ENCODE peak calls at places on chromosomes 3 and 15, in seven cellular contexts. One of them, this sample, is unnamed.

GRCh38 chr3:8734908-8735307 is 1.3 kb downstream of the CAV3 start:
- DNase-seq in glutamatergic neuron: no peak
- DNase-seq in Calu3: no peak
- DNase-seq in lower leg skin: no peak
- DNase-seq in pancreas: no peak
- DNase-seq in SK-N-SH: no peak
- DNase-seq in ovary: no peak
- DNase-seq in this sample: no peak

GRCh38 chr3:136050250-136050649 is 84.7 kb downstream of the PPP2R3A start:
- DNase-seq in Calu3: no peak
- DNase-seq in ovary: no peak
- DNase-seq in SK-N-SH: no peak
- DNase-seq in pancreas: no peak
- DNase-seq in lower leg skin: no peak
- DNase-seq in glutamatergic neuron: no peak
- DNase-seq in this sample: no peak

GRCh38 chr3:169604568-169604967 is 58.9 kb downstream of the MECOM start:
- DNase-seq in ovary: no peak
- DNase-seq in lower leg skin: no peak
- DNase-seq in SK-N-SH: no peak
- DNase-seq in glutamatergic neuron: no peak
- DNase-seq in Calu3: peak
- DNase-seq in pancreas: no peak
- DNase-seq in this sample: no peak

GRCh38 chr3:66472313-66473134 is 28.3 kb downstream of the LRIG1 start:
- DNase-seq in ovary: no peak
- DNase-seq in Calu3: no peak
- DNase-seq in SK-N-SH: no peak
- DNase-seq in pancreas: no peak
- DNase-seq in lower leg skin: no peak
- DNase-seq in glutamatergic neuron: no peak
- DNase-seq in this sample: no peak

GRCh38 chr3:13028010-13028821 is 45.0 kb downstream of the IQSEC1 start:
- DNase-seq in lower leg skin: no peak
- DNase-seq in SK-N-SH: peak
- DNase-seq in glutamatergic neuron: peak
- DNase-seq in pancreas: no peak
- DNase-seq in Calu3: no peak
- DNase-seq in ovary: no peak
- DNase-seq in this sample: no peak

GRCh38 chr15:73389971-73390544 is 21.3 kb upstream of the HCN4 start:
- DNase-seq in lower leg skin: no peak
- DNase-seq in pancreas: no peak
- DNase-seq in Calu3: no peak
- DNase-seq in ovary: no peak
- DNase-seq in SK-N-SH: no peak
- DNase-seq in glutamatergic neuron: no peak
- DNase-seq in this sample: no peak

GRCh38 chr3:179666436-179667035 is 13.7 kb downstream of the USP13 start:
- DNase-seq in ovary: peak
- DNase-seq in glutamatergic neuron: peak
- DNase-seq in SK-N-SH: peak
- DNase-seq in pancreas: peak
- DNase-seq in Calu3: no peak
- DNase-seq in lower leg skin: no peak
- DNase-seq in this sample: peak

GRCh38 chr3:72187131-72187530 is 402.2 kb upstream of the PROK2 start:
- DNase-seq in glutamatergic neuron: no peak
- DNase-seq in Calu3: no peak
- DNase-seq in ovary: no peak
- DNase-seq in pancreas: no peak
- DNase-seq in SK-N-SH: no peak
- DNase-seq in lower leg skin: no peak
- DNase-seq in this sample: no peak

GRCh38 chr3:73432021-73432722 is 192.6 kb downstream of the PDZRN3 start:
- DNase-seq in lower leg skin: no peak
- DNase-seq in SK-N-SH: peak
- DNase-seq in Calu3: peak
- DNase-seq in pancreas: no peak
- DNase-seq in ovary: no peak
- DNase-seq in glutamatergic neuron: no peak
- DNase-seq in this sample: peak

GRCh38 chr3:61094608-61095007 is 156.6 kb downstream of the FHIT start:
- DNase-seq in SK-N-SH: no peak
- DNase-seq in Calu3: no peak
- DNase-seq in glutamatergic neuron: no peak
- DNase-seq in pancreas: no peak
- DNase-seq in ovary: no peak
- DNase-seq in lower leg skin: no peak
- DNase-seq in this sample: no peak

GRCh38 chr15:74405823-74406222 is 27.9 kb downstream of the SEMA7A start:
- DNase-seq in glutamatergic neuron: no peak
- DNase-seq in ovary: peak
- DNase-seq in Calu3: no peak
- DNase-seq in lower leg skin: no peak
- DNase-seq in pancreas: no peak
- DNase-seq in SK-N-SH: no peak
- DNase-seq in this sample: no peak

GRCh38 chr3:12148183-12148940 is 10.3 kb downstream of the TIMP4 start:
- DNase-seq in pancreas: no peak
- DNase-seq in ovary: no peak
- DNase-seq in glutamatergic neuron: no peak
- DNase-seq in Calu3: no peak
- DNase-seq in lower leg skin: peak
- DNase-seq in SK-N-SH: peak
- DNase-seq in this sample: no peak

GRCh38 chr3:40602778-40603385 is 78.1 kb downstream of the ZNF621 start:
- DNase-seq in ovary: no peak
- DNase-seq in Calu3: no peak
- DNase-seq in pancreas: no peak
- DNase-seq in SK-N-SH: no peak
- DNase-seq in lower leg skin: no peak
- DNase-seq in glutamatergic neuron: no peak
- DNase-seq in this sample: no peak

GRCh38 chr3:72690646-72691045 is 157.6 kb downstream of the SHQ1 start:
- DNase-seq in Calu3: no peak
- DNase-seq in SK-N-SH: no peak
- DNase-seq in glutamatergic neuron: peak
- DNase-seq in pancreas: no peak
- DNase-seq in ovary: no peak
- DNase-seq in lower leg skin: peak
- DNase-seq in this sample: no peak

GRCh38 chr15:69341356-69341755 is 42.6 kb downstream of the PAQR5 start:
- DNase-seq in ovary: no peak
- DNase-seq in lower leg skin: no peak
- DNase-seq in glutamatergic neuron: no peak
- DNase-seq in pancreas: no peak
- DNase-seq in Calu3: no peak
- DNase-seq in SK-N-SH: no peak
- DNase-seq in this sample: no peak

DNA sequence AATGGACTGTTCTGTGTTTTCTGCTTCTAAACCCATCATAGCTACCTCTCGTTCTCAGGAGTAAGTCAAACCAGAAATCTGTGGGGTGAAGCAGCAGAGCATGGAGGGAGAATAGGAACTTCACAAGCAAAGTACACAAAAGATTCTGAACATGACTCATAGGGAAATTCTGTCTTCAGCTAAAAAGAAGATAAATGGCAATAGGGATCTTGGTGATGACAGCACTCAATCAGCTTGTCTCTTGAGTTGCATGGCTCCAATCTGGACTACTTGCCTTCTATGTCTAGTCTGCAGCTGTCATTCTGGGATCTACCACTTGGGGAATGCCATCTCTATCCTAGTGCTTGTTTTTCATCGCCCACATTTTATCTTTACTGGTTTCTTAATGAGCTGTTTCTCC is 13.5 kb upstream of the GRAMD1C start:
- DNase-seq in pancreas: no peak
- DNase-seq in glutamatergic neuron: no peak
- DNase-seq in SK-N-SH: peak
- DNase-seq in lower leg skin: no peak
- DNase-seq in ovary: no peak
- DNase-seq in Calu3: no peak
- DNase-seq in this sample: no peak
- TF ChIP-seq CTCF in pancreas: no peak
- TF ChIP-seq CTCF in glutamatergic neuron: peak
- TF ChIP-seq CTCF in SK-N-SH: peak
- TF ChIP-seq CTCF in lower leg skin: no peak
- TF ChIP-seq CTCF in ovary: no peak
- TF ChIP-seq CTCF in Calu3: no peak
- TF ChIP-seq CTCF in this sample: no peak

GRCh38 chr3:138384971-138385370 is 36.6 kb downstream of the MRAS start:
- DNase-seq in SK-N-SH: no peak
- DNase-seq in pancreas: no peak
- DNase-seq in glutamatergic neuron: no peak
- DNase-seq in Calu3: no peak
- DNase-seq in ovary: no peak
- DNase-seq in lower leg skin: no peak
- DNase-seq in this sample: no peak
- TF ChIP-seq CTCF in SK-N-SH: no peak
- TF ChIP-seq CTCF in pancreas: no peak
- TF ChIP-seq CTCF in glutamatergic neuron: no peak
- TF ChIP-seq CTCF in Calu3: no peak
- TF ChIP-seq CTCF in ovary: no peak
- TF ChIP-seq CTCF in lower leg skin: no peak
- TF ChIP-seq CTCF in this sample: no peak

DNA sequence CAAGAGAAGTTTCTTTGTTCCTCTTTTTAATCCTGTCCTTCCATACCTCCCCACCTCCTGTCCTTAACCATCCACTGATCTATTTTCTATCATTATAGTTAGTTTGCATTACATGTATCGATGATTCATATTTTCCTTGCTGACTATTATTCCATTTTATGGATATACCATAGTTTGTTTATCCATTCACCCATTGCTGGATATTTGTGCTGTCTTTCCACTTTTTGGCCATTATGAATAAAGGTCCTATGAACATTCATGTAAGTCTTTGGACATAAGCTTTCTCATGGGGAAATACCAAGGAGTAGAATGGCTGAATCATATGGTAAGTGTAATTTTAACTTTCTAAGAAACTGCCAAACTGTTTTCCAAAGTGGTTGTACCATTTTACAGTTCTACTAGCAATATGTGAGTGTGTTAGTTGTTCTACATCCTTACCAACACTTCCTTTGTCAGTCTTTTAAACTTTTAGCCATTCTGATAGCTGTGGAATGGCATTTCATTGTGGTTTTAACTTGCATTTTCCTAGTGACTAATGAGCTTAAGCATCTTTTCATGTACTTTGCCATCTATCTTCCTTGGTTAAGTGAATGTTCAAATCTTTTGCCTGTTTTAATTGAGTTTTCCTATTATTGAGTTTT is 11.7 kb downstream of the ATP6V1A start:
- DNase-seq in Calu3: no peak
- DNase-seq in pancreas: no peak
- DNase-seq in glutamatergic neuron: no peak
- DNase-seq in lower leg skin: no peak
- DNase-seq in SK-N-SH: no peak
- DNase-seq in ovary: no peak
- DNase-seq in this sample: no peak
- TF ChIP-seq CTCF in Calu3: no peak
- TF ChIP-seq CTCF in pancreas: no peak
- TF ChIP-seq CTCF in glutamatergic neuron: no peak
- TF ChIP-seq CTCF in lower leg skin: no peak
- TF ChIP-seq CTCF in SK-N-SH: no peak
- TF ChIP-seq CTCF in ovary: no peak
- TF ChIP-seq CTCF in this sample: no peak

GRCh38 chr3:126703512-126704493 is at the start of gene CHCHD6:
- DNase-seq in lower leg skin: peak
- DNase-seq in pancreas: peak
- DNase-seq in Calu3: peak
- DNase-seq in ovary: peak
- DNase-seq in glutamatergic neuron: peak
- DNase-seq in SK-N-SH: peak
- DNase-seq in this sample: peak
- TF ChIP-seq CTCF in lower leg skin: peak
- TF ChIP-seq CTCF in pancreas: no peak
- TF ChIP-seq CTCF in Calu3: no peak
- TF ChIP-seq CTCF in ovary: no peak
- TF ChIP-seq CTCF in glutamatergic neuron: no peak
- TF ChIP-seq CTCF in SK-N-SH: peak
- TF ChIP-seq CTCF in this sample: no peak

GRCh38 chr3:140050977-140051957 is 116.3 kb downstream of the CLSTN2 start:
- DNase-seq in Calu3: no peak
- DNase-seq in pancreas: no peak
- DNase-seq in lower leg skin: no peak
- DNase-seq in glutamatergic neuron: peak
- DNase-seq in SK-N-SH: peak
- DNase-seq in ovary: no peak
- DNase-seq in this sample: no peak
- TF ChIP-seq CTCF in Calu3: no peak
- TF ChIP-seq CTCF in pancreas: no peak
- TF ChIP-seq CTCF in lower leg skin: no peak
- TF ChIP-seq CTCF in glutamatergic neuron: no peak
- TF ChIP-seq CTCF in SK-N-SH: no peak
- TF ChIP-seq CTCF in ovary: no peak
- TF ChIP-seq CTCF in this sample: peak

DNA sequence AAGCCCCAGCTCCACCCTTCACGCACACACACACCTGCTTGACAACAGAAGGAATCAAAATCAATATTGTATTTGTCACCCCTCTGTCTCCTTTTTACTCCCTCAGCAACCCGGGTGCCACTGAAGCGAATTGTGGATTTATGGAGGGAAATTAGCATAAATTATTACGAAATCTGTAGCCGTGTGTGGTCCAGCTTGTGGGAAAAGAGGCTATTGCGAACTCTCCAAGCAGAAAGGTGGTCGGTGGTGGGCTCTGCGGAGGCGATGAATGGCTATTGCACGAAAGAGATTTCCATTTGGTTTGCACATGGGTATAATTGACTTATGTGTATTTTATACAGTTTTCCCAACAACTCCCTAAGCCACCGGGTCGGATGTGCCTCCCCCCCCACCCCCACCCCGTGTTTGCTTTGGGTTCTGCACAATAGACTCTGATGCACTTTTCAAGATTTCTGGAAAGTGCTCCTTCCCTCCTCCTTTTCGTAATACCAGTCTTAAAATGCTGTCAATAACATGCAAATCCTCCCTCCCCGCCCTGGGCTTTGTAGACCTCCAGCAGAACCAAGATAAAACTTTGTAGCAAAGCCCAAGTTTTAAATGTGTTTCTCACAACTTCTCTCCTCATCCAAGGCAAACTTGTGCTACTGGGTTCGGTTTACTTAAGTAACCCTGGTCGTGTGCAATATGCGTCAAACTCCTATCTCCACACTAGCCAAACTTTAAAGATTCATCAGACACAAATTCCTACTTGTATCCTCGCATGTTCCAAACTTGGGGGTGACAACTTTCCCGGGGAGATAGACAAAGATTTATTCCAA is 3.1 kb upstream of the FOXB1 start:
- DNase-seq in pancreas: no peak
- DNase-seq in lower leg skin: no peak
- DNase-seq in ovary: no peak
- DNase-seq in SK-N-SH: peak
- DNase-seq in glutamatergic neuron: no peak
- DNase-seq in Calu3: no peak
- DNase-seq in this sample: no peak
- TF ChIP-seq CTCF in pancreas: no peak
- TF ChIP-seq CTCF in lower leg skin: no peak
- TF ChIP-seq CTCF in ovary: no peak
- TF ChIP-seq CTCF in SK-N-SH: no peak
- TF ChIP-seq CTCF in glutamatergic neuron: no peak
- TF ChIP-seq CTCF in Calu3: no peak
- TF ChIP-seq CTCF in this sample: no peak